ENCODE peak calls at places on chromosomes 12 and 14, in eight cellular contexts. R is left lung, T is vagina, W is tibial nerve, D is pancreas, I is GM23248, J is sigmoid colon, C is kidney. U is an unnamed sample.

GRCh38 chr14:38039526-38039925 is 168.2 kb upstream of the SSTR1 start:
- DNase-seq in J (no peak), W (no peak), I (peak; percentile 79), D (no peak), T (no peak), C (no peak), R (no peak), U (no peak)

GRCh38 chr12:53070901-53071492 is 8.2 kb downstream of the SPRYD3 start:
- DNase-seq in T (no peak), R (no peak), D (no peak), J (peak; percentile 61), W (no peak), I (peak; percentile 54), C (peak; percentile 69), U (no peak)

GRCh38 chr12:85448548-85449139 is 168.6 kb downstream of the ALX1 start:
- DNase-seq in D (no peak), J (no peak), I (peak; percentile 56), C (no peak), R (no peak), T (no peak), W (no peak), U (no peak)

GRCh38 chr14:76348898-76349297 is 27.0 kb upstream of the ESRRB start:
- DNase-seq in C (no peak), T (no peak), R (no peak), J (no peak), D (no peak), W (no peak), I (peak; percentile 65), U (peak; percentile 31)

GRCh38 chr12:103855896-103856657 is 15.0 kb upstream of the NT5DC3 start:
- DNase-seq in T (no peak), R (no peak), J (no peak), W (no peak), C (no peak), D (no peak), I (no peak), U (no peak)

GRCh38 chr14:54769955-54770863 is 132.4 kb downstream of the GCH1 start:
- DNase-seq in J (no peak), D (no peak), T (no peak), W (no peak), I (no peak), C (peak; percentile 26), R (no peak), U (no peak)

GRCh38 chr12:110531741-110532333 is 29.7 kb downstream of the RAD9B start:
- DNase-seq in W (no peak), T (no peak), D (no peak), I (peak; percentile 70), J (no peak), R (no peak), C (no peak), U (no peak)

GRCh38 chr12:6792522-6793201 is 3.3 kb downstream of the CD4 start:
- DNase-seq in R (peak; percentile 78), C (no peak), J (peak; percentile 78), D (no peak), W (no peak), I (no peak), T (no peak), U (no peak)

GRCh38 chr12:4939418-4940023 is 29.8 kb downstream of the KCNA1 start:
- DNase-seq in D (no peak), W (no peak), J (no peak), C (no peak), R (no peak), T (no peak), I (no peak), U (no peak)

GRCh38 chr14:21494902-21495762 is 16.0 kb downstream of the METTL3 start:
- DNase-seq in J (no peak), W (no peak), I (peak; percentile 49), T (no peak), C (no peak), R (no peak), D (no peak), U (no peak)

GRCh38 chr14:76538648-76539008 is 162.7 kb downstream of the ESRRB start:
- DNase-seq in I (no peak), W (no peak), J (no peak), D (no peak), R (no peak), C (no peak), T (no peak), U (no peak)

GRCh38 chr12:117189725-117190209 is 503 bp downstream of the FBXO21 start:
- DNase-seq in D (peak; percentile 43), T (no peak), C (peak; percentile 68), R (peak; percentile 45), I (peak; percentile 81), J (peak; percentile 71), W (peak; percentile 7), U (peak; percentile 27)

GRCh38 chr12:76470028-76470939 is 89.3 kb downstream of the OSBPL8 start:
- DNase-seq in T (no peak), W (no peak), C (no peak), D (no peak), J (no peak), R (no peak), I (peak; percentile 88), U (no peak)

GRCh38 chr12:76471579-76471978 is 88.0 kb downstream of the OSBPL8 start:
- DNase-seq in I (no peak), D (no peak), J (no peak), C (no peak), R (no peak), T (no peak), W (no peak), U (no peak)
- H3K27ac ChIP-seq in I (no peak overlapping the region), D (no peak overlapping the region), J (no peak overlapping the region), C (no peak overlapping the region), R (no peak overlapping the region), T (no peak overlapping the region), W (no peak overlapping the region), U (no peak overlapping the region)

GRCh38 chr14:35405304-35405996 is 901 bp upstream of the NFKBIA start:
- DNase-seq in J (peak; percentile 79), T (no peak), D (no peak), R (no peak), W (peak; percentile 56), I (peak; percentile 37), C (no peak), U (no peak)

GRCh38 chr14:35408026-35408425 is 3.5 kb upstream of the NFKBIA start:
- DNase-seq in C (no peak), D (no peak), I (no peak), R (no peak), J (peak; percentile 40), T (no peak), W (no peak), U (no peak)

GRCh38 chr14:35404496-35405303 is at the start of gene NFKBIA:
- DNase-seq in C (peak; percentile 97), T (no peak), R (peak; percentile 92), W (peak; percentile 83), J (peak; percentile 96), D (peak; percentile 94), I (peak; percentile 95), U (peak; percentile 86)

GRCh38 chr14:35406090-35406489 is 1.5 kb upstream of the NFKBIA start:
- DNase-seq in C (no peak), I (no peak), D (no peak), R (no peak), T (no peak), W (no peak), J (no peak), U (no peak)

DNA sequence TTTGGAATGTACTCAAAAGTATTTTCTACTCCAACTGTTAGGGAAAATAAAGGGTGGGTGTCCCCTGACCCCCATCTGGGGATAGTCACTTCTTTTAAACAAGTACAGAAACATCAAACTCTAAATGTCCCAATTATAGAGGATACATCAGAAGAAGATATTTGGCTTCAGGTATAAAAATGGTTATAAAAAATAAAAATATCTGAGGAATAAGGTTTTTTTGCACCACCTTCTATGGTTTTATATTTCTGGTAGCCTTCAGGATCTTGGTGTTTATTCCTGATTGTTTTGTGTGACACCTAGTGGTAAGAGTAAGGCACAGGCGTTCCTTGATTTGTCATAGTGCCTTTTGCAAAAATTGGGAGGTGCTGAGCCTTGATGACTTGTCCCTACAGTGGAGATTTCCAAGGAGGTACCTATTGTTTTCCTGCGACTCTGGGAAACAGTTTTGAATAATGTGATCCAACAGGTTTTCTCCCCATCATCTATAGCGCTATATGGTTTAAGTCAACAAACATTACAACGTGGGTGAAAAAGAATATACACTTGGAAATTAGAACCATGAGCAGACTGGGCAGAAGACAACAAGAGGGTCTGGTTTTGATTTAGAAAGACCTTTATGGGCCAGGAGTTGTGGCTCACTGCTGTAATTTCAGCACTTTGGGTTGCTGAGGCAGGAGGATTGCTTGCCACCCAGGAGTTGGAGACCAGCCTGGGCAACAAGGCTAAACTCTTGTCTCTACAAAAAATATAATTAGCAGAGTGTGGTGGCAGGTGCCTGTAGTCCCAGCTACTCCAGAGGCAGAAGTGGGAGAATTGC is 2.5 kb upstream of the NFKBIA start:
- DNase-seq in W (peak; percentile 52), J (peak; percentile 70), C (no peak), T (no peak), I (peak; percentile 88), R (no peak), D (peak; percentile 48), U (no peak)
- H3K27ac ChIP-seq in W (peak overlapping the region; percentile 98), J (peak overlapping the region; percentile 100), C (no peak overlapping the region), T (peak overlapping the region; percentile 100), I (no peak overlapping the region), R (peak overlapping the region; percentile 29), D (no peak overlapping the region), U (no peak overlapping the region)

DNA sequence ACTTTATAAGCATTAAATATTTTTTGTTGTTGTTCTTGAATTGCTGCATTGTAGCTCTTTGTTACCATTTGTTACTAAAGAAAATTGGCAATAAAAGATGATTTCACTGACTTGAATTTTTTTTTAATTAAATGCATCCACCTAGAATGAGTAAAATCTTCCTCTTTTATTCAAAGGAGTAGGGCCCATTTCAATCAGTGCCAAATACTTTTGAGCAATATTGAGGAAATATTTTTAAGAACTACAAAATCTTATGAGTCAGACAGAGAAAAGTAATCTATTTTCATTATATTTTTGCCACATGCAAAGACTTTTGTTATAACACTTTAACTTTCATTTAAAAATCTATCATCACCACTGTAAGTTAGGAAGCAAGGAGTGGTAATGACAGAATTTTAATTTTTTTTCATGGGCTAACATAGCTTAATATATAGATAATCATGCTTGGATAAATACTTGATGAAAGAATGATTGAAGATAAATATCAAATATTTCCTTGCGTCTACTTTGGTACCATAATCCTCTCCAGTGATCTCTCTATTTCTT is 345.2 kb upstream of the KITLG start:
- DNase-seq in W (no peak), J (no peak), D (no peak), T (no peak), I (peak; percentile 54), R (no peak), C (no peak), U (no peak)
- H3K27ac ChIP-seq in W (no peak overlapping the region), J (peak overlapping the region; percentile 8), D (no peak overlapping the region), T (no peak overlapping the region), I (peak overlapping the region; percentile 55), R (no peak overlapping the region), C (no peak overlapping the region), U (no peak overlapping the region)

GRCh38 chr12:114935658-114936057 is 251.7 kb upstream of the TBX3 start:
- DNase-seq in J (no peak), D (no peak), C (no peak), T (no peak), I (no peak), W (no peak), R (no peak), U (no peak)

GRCh38 chr12:114931025-114931424 is 247.1 kb upstream of the TBX3 start:
- DNase-seq in W (no peak), C (no peak), J (no peak), R (no peak), T (no peak), D (no peak), I (no peak), U (no peak)

GRCh38 chr12:114933428-114934160 is 249.6 kb upstream of the TBX3 start:
- DNase-seq in D (no peak), R (no peak), T (no peak), C (no peak), J (no peak), W (no peak), I (peak; percentile 95), U (no peak)

GRCh38 chr12:114936148-114937099 is 252.4 kb upstream of the TBX3 start:
- DNase-seq in C (no peak), R (no peak), T (no peak), D (no peak), I (peak; percentile 73), J (no peak), W (no peak), U (no peak)

GRCh38 chr12:114932806-114933205 is 248.8 kb upstream of the TBX3 start:
- DNase-seq in R (no peak), J (no peak), T (no peak), W (no peak), C (no peak), I (no peak), D (no peak), U (no peak)
- H3K27ac ChIP-seq in R (no peak overlapping the region), J (no peak overlapping the region), T (no peak overlapping the region), W (no peak overlapping the region), C (no peak overlapping the region), I (peak overlapping the region; percentile 53), D (no peak overlapping the region), U (no peak overlapping the region)

U was measured in substantia nigra.